ENCODE peak calls at places on chromosomes 3 and 15, in ten cellular contexts. D is stimulated activated CD4-positive, alpha-beta T cell treated with anti-CD3 and anti-CD28 coated beads, Interleukin-1b, Interleukin-23, amount 100 ng/mL, for 4 hours; G is NCI-H2081; W is naive thymus-derived CD4-positive, alpha-beta T cell; Y is ELF-1; U is T47D; T is endothelial cell; Z is activated CD4-positive, alpha-beta T cell treated with anti-CD3 and anti-CD28 coated beads, Interleukin-2, amount 50 U/mL, for 48 hours; I is AG20443; E is T-cell. B is an unnamed sample.

GRCh38 chr15:99493461-99493860 is 72.3 kb upstream of the MEF2A start:
- DNase-seq in D (no peak), G (no peak), W (no peak), Y (no peak), U (no peak), T (no peak), Z (no peak), I (no peak), E (no peak), B (no peak)

GRCh38 chr15:72534522-72534921 is 60.4 kb downstream of the ARIH1 start:
- DNase-seq in D (no peak), G (no peak), W (no peak), Y (no peak), U (no peak), T (no peak), Z (peak), I (no peak), E (peak), B (no peak)

GRCh38 chr3:73433681-73434080 is 191.1 kb downstream of the PDZRN3 start:
- DNase-seq in D (no peak), G (no peak), W (no peak), Y (no peak), U (no peak), T (no peak), Z (no peak), I (no peak), E (no peak), B (no peak)

GRCh38 chr15:85142324-85142723 is 160.7 kb downstream of the PDE8A start:
- DNase-seq in D (no peak), G (no peak), W (no peak), Y (no peak), U (no peak), T (no peak), Z (no peak), I (no peak), E (no peak), B (no peak)

GRCh38 chr3:115766587-115767492 is 143.5 kb downstream of the GAP43 start:
- DNase-seq in D (no peak), G (no peak), W (no peak), Y (no peak), U (no peak), T (no peak), Z (no peak), I (peak), E (no peak), B (no peak)

GRCh38 chr15:93485922-93486327 is 396.9 kb upstream of the RGMA start:
- DNase-seq in D (no peak), G (peak), W (no peak), Y (no peak), U (no peak), T (no peak), Z (no peak), I (no peak), E (no peak), B (no peak)

GRCh38 chr3:128823008-128823407 is 56.4 kb upstream of the ACAD9 start:
- DNase-seq in D (no peak), G (no peak), W (no peak), Y (no peak), U (no peak), T (no peak), Z (no peak), I (no peak), E (no peak), B (no peak)

GRCh38 chr3:127710473-127710941 is 37.8 kb downstream of the ABTB1 start:
- DNase-seq in D (no peak), G (no peak), W (no peak), Y (no peak), U (no peak), T (no peak), Z (no peak), I (peak), E (no peak), B (no peak)

GRCh38 chr3:194330579-194330978 is 20.5 kb downstream of the CPN2 start:
- DNase-seq in D (no peak), G (no peak), W (no peak), Y (no peak), U (peak), T (no peak), Z (no peak), I (peak), E (no peak), B (no peak)

GRCh38 chr3:186646106-186646505 is 5.9 kb downstream of the FETUB start:
- DNase-seq in D (no peak), G (no peak), W (no peak), Y (no peak), U (no peak), T (no peak), Z (no peak), I (no peak), E (no peak), B (no peak)

GRCh38 chr3:113783980-113784379 is 37.1 kb downstream of the ATP6V1A start:
- DNase-seq in D (no peak), G (no peak), W (no peak), Y (no peak), U (no peak), T (peak), Z (no peak), I (no peak), E (no peak), B (no peak)

B was measured in HuH-7.